ENCODE peak calls at places on chromosomes 3 and 15, in nine cellular contexts. U is activated CD8-positive, alpha-beta memory T cell treated with anti-CD3 and anti-CD28 coated beads for 24 hours; M is endodermal cell; Y is left ventricle myocardium superior; J is BE2C; H is tibial nerve; L is OCI-LY7; W is astrocyte of the spinal cord; Q is upper lobe of right lung. S is an unnamed sample.
A peak's percentile ranks its signal among the peaks of the same experiment; 100 is the strongest.

GRCh38 chr3:31137718-31138465 is 243.4 kb upstream of the GADL1 start:
- DNase-seq in H (no peak), Q (no peak), M (no peak), J (no peak), U (no peak), L (no peak), W (peak; percentile 55), Y (no peak), S (no peak)

GRCh38 chr3:126390201-126390600 is 4.5 kb upstream of the CFAP100 start:
- DNase-seq in U (no peak), H (no peak), W (no peak), Y (no peak), M (no peak), J (no peak), L (no peak), Q (no peak), S (no peak)

GRCh38 chr15:46461416-46461815 is 826.6 kb downstream of the SQOR start:
- DNase-seq in J (no peak), H (no peak), M (no peak), W (no peak), Y (no peak), L (no peak), U (no peak), Q (no peak), S (no peak)

GRCh38 chr3:136904746-136905145 is 42.7 kb downstream of the NCK1 start:
- DNase-seq in Y (no peak), J (no peak), W (no peak), H (no peak), M (no peak), Q (no peak), L (no peak), U (no peak), S (no peak)

GRCh38 chr15:58588096-58588495 is 156.3 kb downstream of the LIPC start:
- DNase-seq in M (no peak), Q (no peak), U (no peak), L (no peak), Y (no peak), H (no peak), J (no peak), W (no peak), S (no peak)

GRCh38 chr15:74838746-74839525 is 4.0 kb downstream of the ULK3 start:
- DNase-seq in J (no peak), M (no peak), H (no peak), U (no peak), W (no peak), Y (no peak), Q (no peak), L (no peak), S (no peak)

GRCh38 chr15:57358611-57359010 is 17.7 kb upstream of the CGNL1 start:
- DNase-seq in U (no peak), Q (no peak), J (no peak), H (no peak), Y (no peak), W (no peak), M (no peak), L (no peak), S (no peak)

GRCh38 chr3:157360044-157360443 is 76.6 kb upstream of the PTX3 start:
- DNase-seq in H (no peak), U (no peak), Y (no peak), J (no peak), M (no peak), W (peak; percentile 82), Q (no peak), L (no peak), S (peak; percentile 56)

GRCh38 chr3:196471551-196471950 is 32.0 kb downstream of the RNF168 start:
- DNase-seq in Q (no peak), J (no peak), W (no peak), H (no peak), L (no peak), M (no peak), U (no peak), Y (no peak), S (no peak)

GRCh38 chr15:50883903-50884302 is 24.6 kb upstream of the AP4E1 start:
- DNase-seq in U (peak; percentile 64), J (no peak), Y (no peak), W (peak; percentile 67), M (no peak), Q (no peak), H (no peak), L (peak; percentile 13), S (no peak)

GRCh38 chr3:193732391-193732790 is 139.4 kb downstream of the OPA1 start:
- DNase-seq in H (no peak), Q (no peak), W (peak; percentile 79), M (no peak), L (no peak), U (no peak), Y (no peak), J (no peak), S (no peak)

GRCh38 chr15:100115711-100116090 is 226.1 kb downstream of the ADAMTS17 start:
- DNase-seq in Q (peak; percentile 39), Y (peak; percentile 53), J (no peak), W (peak; percentile 85), U (no peak), H (no peak), L (no peak), M (no peak), S (no peak)

GRCh38 chr15:65512807-65513416 is 4.6 kb downstream of the DPP8 start:
- DNase-seq in Q (no peak), L (no peak), H (no peak), J (no peak), M (no peak), Y (peak; percentile 66), U (no peak), W (peak; percentile 88), S (no peak)

GRCh38 chr3:113673593-113673992 is 22.8 kb downstream of the USF3 start:
- DNase-seq in H (no peak), J (no peak), L (no peak), M (no peak), W (no peak), Y (no peak), U (no peak), Q (no peak), S (no peak)

GRCh38 chr3:97297032-97297431 is 467.5 kb upstream of the ARL6 start:
- DNase-seq in J (no peak), M (no peak), Y (no peak), W (no peak), H (no peak), U (no peak), Q (no peak), L (no peak), S (no peak)

GRCh38 chr15:82080774-82081173 is 35.0 kb upstream of the MEX3B start:
- DNase-seq in J (no peak), U (no peak), M (no peak), L (no peak), Q (no peak), H (no peak), W (no peak), Y (no peak), S (no peak)

GRCh38 chr15:55774113-55774970 is 31.4 kb upstream of the PRTG start:
- DNase-seq in J (peak; percentile 69), U (peak; percentile 70), H (no peak), Y (peak; percentile 35), W (peak; percentile 27), M (peak; percentile 93), L (peak; percentile 43), Q (no peak), S (no peak)

GRCh38 chr3:187955076-187955952 is 198.6 kb upstream of the LPP start:
- DNase-seq in M (no peak), Q (no peak), Y (no peak), H (peak; percentile 22), J (no peak), W (peak; percentile 87), U (no peak), L (no peak), S (no peak)

GRCh38 chr3:191321019-191321767 is 8.0 kb upstream of the CCDC50 start:
- DNase-seq in M (no peak), L (no peak), W (no peak), Q (no peak), J (no peak), H (no peak), U (no peak), Y (no peak), S (no peak)

GRCh38 chr3:185712337-185712736 is 112.5 kb downstream of the IGF2BP2 start:
- DNase-seq in M (peak; percentile 5), U (no peak), Q (no peak), L (no peak), H (no peak), J (no peak), W (no peak), Y (no peak), S (no peak)

GRCh38 chr3:171054231-171054630 is 27.7 kb upstream of the SLC2A2 start:
- DNase-seq in H (no peak), Y (no peak), U (no peak), J (no peak), Q (no peak), M (no peak), L (no peak), W (no peak), S (no peak)

GRCh38 chr3:63508305-63508704 is 144.2 kb upstream of the SNTN start:
- DNase-seq in Y (no peak), W (no peak), M (no peak), H (no peak), Q (no peak), J (no peak), L (no peak), U (no peak), S (no peak)

GRCh38 chr3:184345678-184346144 is 8.3 kb downstream of the FAM131A start:
- DNase-seq in U (no peak), L (peak; percentile 44), W (peak; percentile 58), H (no peak), Y (peak; percentile 75), M (peak; percentile 94), J (peak; percentile 83), Q (peak; percentile 76), S (no peak)

GRCh38 chr3:124283644-124284008 is 291.7 kb upstream of the ROPN1 start:
- DNase-seq in L (no peak), H (no peak), Q (no peak), Y (no peak), W (no peak), M (no peak), U (no peak), J (no peak), S (no peak)

GRCh38 chr3:140206196-140207040 is 271.4 kb downstream of the CLSTN2 start:
- DNase-seq in W (peak; percentile 49), U (no peak), L (no peak), M (peak; percentile 84), Q (no peak), H (no peak), Y (no peak), J (peak; percentile 62), S (peak; percentile 30)

GRCh38 chr15:74291101-74292071 is 55.3 kb downstream of the CCDC33 start:
- DNase-seq in W (peak; percentile 73), H (peak; percentile 58), Q (peak; percentile 85), L (peak; percentile 69), Y (peak; percentile 89), J (peak; percentile 99), U (peak; percentile 85), M (peak; percentile 99), S (peak; percentile 54)